ENCODE peak calls at places on chromosomes 3 and 15, in six cellular contexts. U is heart left ventricle, T is GM12878, Y is mesenchymal stem cell, X is GM12865, H is fibroblast of mammary gland. N is an unnamed sample.

GRCh38 chr3:12638105-12638504 is 25.8 kb downstream of the RAF1 start:
- DNase-seq in X (no peak), U (no peak), T (no peak), Y (peak), H (peak), N (peak)

GRCh38 chr3:50268703-50269451 is at the start of gene SEMA3B:
- DNase-seq in U (no peak), Y (no peak), T (no peak), X (no peak), H (no peak), N (no peak)

GRCh38 chr3:189606774-189607173 is 24.4 kb upstream of the TP63 start:
- DNase-seq in U (no peak), T (no peak), Y (no peak), X (no peak), H (no peak), N (no peak)

GRCh38 chr15:74347757-74348250 is 19.6 kb downstream of the CYP11A1 start:
- DNase-seq in Y (no peak), U (no peak), T (no peak), X (no peak), H (no peak), N (no peak)

GRCh38 chr3:25854214-25854613 is 64.3 kb downstream of the OXSM start:
- DNase-seq in T (no peak), H (peak), Y (peak), X (no peak), U (no peak), N (peak)

GRCh38 chr3:9135930-9136525 is 113.4 kb downstream of the SRGAP3 start:
- DNase-seq in X (no peak), H (no peak), T (no peak), Y (no peak), U (no peak), N (no peak)

GRCh38 chr3:152638707-152639450 is 196.1 kb upstream of the P2RY1 start:
- DNase-seq in H (peak), U (no peak), T (no peak), X (no peak), Y (no peak), N (peak)

GRCh38 chr3:161600185-161600584 is 103.6 kb downstream of the OTOL1 start:
- DNase-seq in H (peak), X (no peak), T (no peak), U (no peak), Y (no peak), N (no peak)

GRCh38 chr3:176814252-176814651 is 383.0 kb downstream of the TBL1XR1 start:
- DNase-seq in H (peak), Y (peak), X (peak), T (no peak), U (peak), N (peak)

GRCh38 chr3:71502066-71502465 is 81.5 kb downstream of the FOXP1 start:
- DNase-seq in T (no peak), H (no peak), Y (no peak), U (no peak), X (peak), N (no peak)

GRCh38 chr15:70589221-70589620 is 174.1 kb downstream of the UACA start:
- DNase-seq in H (peak), T (no peak), Y (peak), U (no peak), X (no peak), N (peak)

GRCh38 chr3:169152319-169152718 is 511.2 kb downstream of the MECOM start:
- DNase-seq in X (no peak), T (no peak), H (no peak), Y (no peak), U (no peak), N (no peak)

GRCh38 chr3:134232976-134233375 is 17.7 kb downstream of the RYK start:
- DNase-seq in X (no peak), U (no peak), H (no peak), T (no peak), Y (no peak), N (no peak)

GRCh38 chr3:99933971-99934750 is 116.5 kb downstream of the CMSS1 start:
- DNase-seq in H (no peak), U (no peak), X (no peak), T (no peak), Y (no peak), N (no peak)

GRCh38 chr15:56759450-56759845 is 26.1 kb upstream of the ZNF280D start:
- DNase-seq in Y (peak), H (peak), X (no peak), T (no peak), U (peak), N (peak)

GRCh38 chr3:141377377-141377776 is 9.1 kb downstream of the ZBTB38 start:
- DNase-seq in H (no peak), T (no peak), Y (no peak), U (no peak), X (no peak), N (no peak)

GRCh38 chr15:59432389-59432788 is 5.6 kb upstream of the FAM81A start:
- DNase-seq in X (no peak), Y (no peak), U (no peak), T (no peak), H (no peak), N (no peak)

GRCh38 chr15:35874260-35874905 is 328.4 kb upstream of the DPH6 start:
- DNase-seq in T (no peak), X (no peak), H (peak), Y (peak), U (no peak), N (peak)

GRCh38 chr3:134294302-134294925 is 43.8 kb upstream of the RYK start:
- DNase-seq in H (no peak), Y (no peak), X (peak), T (peak), U (no peak), N (no peak)

GRCh38 chr15:45910671-45911070 is 275.8 kb downstream of the SQOR start:
- DNase-seq in X (no peak), Y (no peak), H (no peak), U (no peak), T (no peak), N (no peak)

GRCh38 chr3:112647122-112647521 is 6.2 kb upstream of the CCDC80 start:
- DNase-seq in X (no peak), H (peak), U (no peak), T (no peak), Y (peak), N (peak)

GRCh38 chr3:124650798-124651197 is 79.5 kb upstream of the UMPS start:
- DNase-seq in T (peak), X (peak), U (no peak), Y (no peak), H (no peak), N (no peak)

GRCh38 chr3:132001036-132001435 is 33.8 kb downstream of the CPNE4 start:
- DNase-seq in X (no peak), Y (no peak), H (no peak), T (no peak), U (no peak), N (no peak)

GRCh38 chr15:42528970-42529369 is 19.6 kb downstream of the LRRC57 start:
- DNase-seq in U (no peak), T (no peak), Y (peak), H (no peak), X (no peak), N (no peak)

GRCh38 chr3:188286087-188286513 is 132.1 kb downstream of the LPP start:
- DNase-seq in H (peak), T (no peak), X (no peak), Y (peak), U (no peak), N (peak)

GRCh38 chr3:5038243-5038642 is 59.0 kb downstream of the BHLHE40 start:
- DNase-seq in Y (no peak), H (peak), T (no peak), U (no peak), X (no peak), N (no peak)

GRCh38 chr3:46397111-46397510 is 9.8 kb downstream of the CCR5AS start:
- DNase-seq in T (no peak), H (no peak), X (no peak), Y (no peak), U (no peak), N (no peak)

GRCh38 chr15:40239671-40240618 is 1.1 kb downstream of the PAK6 start:
- DNase-seq in T (no peak), X (no peak), Y (no peak), H (no peak), U (no peak), N (no peak)

GRCh38 chr15:67242665-67243064 is 11.8 kb downstream of the AAGAB start:
- DNase-seq in Y (no peak), T (no peak), H (peak), U (no peak), X (no peak), N (peak)

GRCh38 chr3:172760406-172760805 is 9.9 kb downstream of the ECT2 start:
- DNase-seq in Y (peak), T (no peak), H (peak), U (no peak), X (no peak), N (peak)

GRCh38 chr3:135528638-135529037 is 436.9 kb upstream of the PPP2R3A start:
- DNase-seq in H (no peak), Y (no peak), U (no peak), T (no peak), X (no peak), N (no peak)

GRCh38 chr15:67855842-67856241 is 16.0 kb upstream of the RNU6-1 start:
- DNase-seq in H (no peak), X (peak), Y (no peak), U (no peak), T (peak), N (no peak)

GRCh38 chr3:56813656-56813965 is 11.9 kb upstream of the ARHGEF3 start:
- DNase-seq in X (no peak), T (no peak), U (no peak), Y (no peak), H (no peak), N (no peak)

DNA sequence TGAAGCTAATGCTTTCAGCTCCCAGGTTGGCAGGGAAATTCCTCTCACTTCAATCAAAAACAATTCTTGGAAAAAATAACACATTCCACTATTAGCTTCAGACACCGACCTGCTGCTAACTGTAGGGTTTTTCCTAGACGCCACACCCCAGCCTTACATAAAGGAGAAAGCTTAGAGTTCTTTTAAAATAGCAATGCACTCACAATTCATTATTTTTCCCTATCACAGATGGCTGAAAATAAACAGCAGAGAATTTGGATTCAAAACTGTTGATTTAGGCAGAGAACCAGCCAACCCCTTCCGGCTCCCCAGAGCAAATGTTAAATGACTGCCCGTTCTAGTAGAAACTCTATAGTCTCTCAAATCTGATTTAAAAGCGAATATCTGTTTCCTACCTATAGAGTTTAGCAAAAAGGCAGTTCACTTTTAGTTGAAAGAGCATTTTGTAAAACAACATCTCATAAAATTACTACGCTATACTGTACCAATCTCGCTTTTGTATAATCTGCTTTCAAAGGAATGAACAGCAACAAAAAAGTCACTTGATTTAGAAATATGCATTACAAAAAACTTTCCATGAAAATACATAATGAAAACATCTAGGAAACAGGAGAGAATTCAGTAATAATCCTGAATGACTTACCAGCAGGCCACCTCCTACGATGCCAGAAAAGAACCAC is 581 bp downstream of the TM4SF1 start:
- DNase-seq in Y (no peak), U (no peak), H (peak), X (no peak), T (no peak), N (peak)
- H3K4me3 ChIP-seq in Y (peak), U (peak), H (peak), X (no peak), T (no peak), N (peak)

DNA sequence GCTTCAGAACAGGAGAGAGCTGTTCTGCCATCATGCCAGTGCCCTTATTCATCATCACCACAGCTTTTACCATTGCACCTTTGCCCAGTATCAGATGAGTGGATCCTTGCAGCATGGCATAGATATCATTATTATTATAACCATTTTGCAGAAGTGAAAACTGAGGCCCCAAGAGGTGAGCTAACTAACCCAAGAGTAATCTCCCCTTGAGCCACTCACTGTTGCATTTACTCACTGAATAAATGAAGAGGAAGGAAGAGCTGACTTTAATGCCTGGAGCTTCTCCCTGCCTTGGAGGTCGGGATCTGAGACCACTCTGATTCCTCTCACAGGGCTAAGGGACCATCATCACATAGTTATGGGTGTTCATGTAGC is 32.0 kb downstream of the HRH1 start:
- DNase-seq in H (no peak), U (no peak), T (no peak), X (no peak), Y (no peak), N (no peak)
- H3K4me3 ChIP-seq in H (no peak), U (no peak), T (no peak), X (no peak), Y (no peak), N (no peak)

GRCh38 chr3:115784739-115785571 is 161.6 kb downstream of the GAP43 start:
- DNase-seq in U (no peak), H (peak), X (peak), T (no peak), Y (peak), N (peak)
- H3K4me3 ChIP-seq in U (peak), H (peak), X (peak), T (peak), Y (peak), N (peak)

GRCh38 chr15:76345269-76345879 is 8.8 kb downstream of the ISL2 start:
- DNase-seq in H (no peak), U (no peak), T (no peak), Y (no peak), X (no peak), N (no peak)

GRCh38 chr15:76346666-76347506 is 10.3 kb downstream of the ISL2 start:
- DNase-seq in Y (peak), U (no peak), H (no peak), T (no peak), X (no peak), N (peak)

GRCh38 chr15:76349301-76350070 is 12.9 kb downstream of the ISL2 start:
- DNase-seq in X (no peak), H (no peak), Y (no peak), T (no peak), U (no peak), N (peak)

GRCh38 chr15:76345880-76346665 is 9.5 kb downstream of the ISL2 start:
- DNase-seq in X (peak), Y (no peak), U (no peak), T (no peak), H (no peak), N (no peak)

DNA sequence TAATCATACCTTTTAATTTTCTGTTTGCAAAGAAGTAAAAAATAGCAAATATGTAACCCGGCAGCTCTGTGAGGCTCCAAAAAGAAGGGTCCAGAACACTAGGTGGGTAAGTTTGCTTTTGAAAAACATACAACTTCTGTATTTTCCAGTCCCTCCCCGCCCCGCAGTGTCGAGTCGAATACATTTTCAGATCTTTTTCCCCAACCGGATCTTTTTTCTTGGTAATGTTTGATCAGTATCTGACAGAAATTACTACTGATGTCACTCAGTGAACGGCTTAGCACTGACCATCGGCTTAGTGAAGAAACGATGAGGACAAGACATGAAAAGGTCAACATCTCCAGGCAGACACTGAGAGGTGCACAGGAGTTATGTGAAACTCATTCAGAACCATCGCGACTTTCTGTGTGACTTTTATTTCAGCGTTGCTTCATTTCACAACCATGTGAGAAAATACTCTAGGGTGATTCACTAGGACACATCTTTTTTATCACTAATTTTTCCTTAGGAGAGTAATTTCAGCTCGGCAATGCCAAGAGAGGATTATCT is 11.0 kb downstream of the ISL2 start:
- DNase-seq in U (no peak), Y (peak), X (no peak), T (no peak), H (no peak), N (no peak)
- H3K4me3 ChIP-seq in U (no peak), Y (no peak), X (no peak), T (no peak), H (no peak), N (no peak)

GRCh38 chr3:195397524-195397923 is 45.3 kb downstream of the ACAP2 start:
- DNase-seq in X (peak), U (no peak), Y (no peak), T (no peak), H (no peak), N (no peak)

GRCh38 chr3:195394700-195395099 is 48.1 kb downstream of the ACAP2 start:
- DNase-seq in H (peak), U (no peak), X (peak), T (no peak), Y (no peak), N (no peak)

GRCh38 chr3:195394024-195394423 is 48.8 kb downstream of the ACAP2 start:
- DNase-seq in U (no peak), Y (no peak), H (no peak), T (no peak), X (peak), N (no peak)

GRCh38 chr3:195395208-195395816 is 47.5 kb downstream of the ACAP2 start:
- DNase-seq in U (no peak), X (peak), Y (no peak), T (no peak), H (no peak), N (no peak)
- H3K4me3 ChIP-seq in U (no peak), X (peak), Y (no peak), T (no peak), H (no peak), N (no peak)

DNA sequence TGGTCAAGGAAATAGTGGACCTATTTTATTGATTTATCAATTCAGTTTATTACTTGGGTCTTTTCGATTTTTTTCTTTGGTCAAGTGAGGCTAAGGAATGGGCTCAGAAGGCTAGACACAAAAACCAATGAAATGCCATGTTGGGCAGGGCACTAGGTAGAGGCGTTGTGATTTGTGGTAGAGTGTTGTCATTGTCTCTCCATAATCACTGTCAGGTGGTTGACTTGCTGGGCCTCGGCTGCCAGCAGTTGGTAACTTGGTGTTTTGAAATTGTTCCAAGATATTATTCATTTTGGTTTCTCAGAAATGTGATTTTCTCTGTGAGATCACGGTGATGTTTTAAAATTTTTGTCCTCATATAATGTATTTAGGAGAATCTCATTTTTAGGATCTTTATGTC is 173.6 kb downstream of the KLHL25 start:
- DNase-seq in H (peak), X (no peak), Y (no peak), T (no peak), U (no peak), N (no peak)
- H3K4me3 ChIP-seq in H (peak), X (no peak), Y (peak), T (no peak), U (peak), N (peak)

GRCh38 chr15:33964665-33965040 is 3.6 kb upstream of the CHRM5 start:
- DNase-seq in U (no peak), H (no peak), X (no peak), Y (no peak), T (no peak), N (no peak)
- H3K4me3 ChIP-seq in U (no peak), H (no peak), X (no peak), Y (no peak), T (no peak), N (no peak)

GRCh38 chr15:53716909-53717878 is 42.3 kb downstream of the WDR72 start:
- DNase-seq in Y (no peak), X (no peak), T (no peak), U (no peak), H (peak), N (peak)

GRCh38 chr15:53710906-53711305 is 48.6 kb downstream of the WDR72 start:
- DNase-seq in U (no peak), T (no peak), H (no peak), X (no peak), Y (no peak), N (no peak)

GRCh38 chr15:53713218-53713617 is 46.2 kb downstream of the WDR72 start:
- DNase-seq in U (no peak), Y (no peak), T (no peak), H (no peak), X (no peak), N (no peak)
- H3K4me3 ChIP-seq in U (no peak), Y (no peak), T (no peak), H (no peak), X (no peak), N (no peak)

N was measured in fibroblast of pulmonary artery.